ENCODE peak calls at places on chromosomes 16 and 17, in eight cellular contexts. One of them, this sample, is unnamed.

GRCh38 chr17:38742431-38743308 is 5.5 kb downstream of the PCGF2 start:
- DNase-seq in GM04504: peak
- DNase-seq in amygdala: no peak
- DNase-seq in upper lobe of right lung: no peak
- DNase-seq in iPS-NIHi11: no peak
- DNase-seq in BJ: peak
- DNase-seq in CD8-positive, alpha-beta T cell: no peak
- DNase-seq in T-helper 2 cell: no peak
- DNase-seq in this sample: no peak

GRCh38 chr17:62824290-62825135 is 16.4 kb upstream of the MARCHF10 start:
- DNase-seq in GM04504: peak
- DNase-seq in amygdala: no peak
- DNase-seq in upper lobe of right lung: no peak
- DNase-seq in iPS-NIHi11: peak
- DNase-seq in BJ: peak
- DNase-seq in CD8-positive, alpha-beta T cell: no peak
- DNase-seq in T-helper 2 cell: no peak
- DNase-seq in this sample: no peak

GRCh38 chr17:75754378-75755204 is 10.4 kb downstream of the GALK1 start:
- DNase-seq in GM04504: no peak
- DNase-seq in amygdala: no peak
- DNase-seq in upper lobe of right lung: no peak
- DNase-seq in iPS-NIHi11: no peak
- DNase-seq in BJ: no peak
- DNase-seq in CD8-positive, alpha-beta T cell: no peak
- DNase-seq in T-helper 2 cell: no peak
- DNase-seq in this sample: no peak

GRCh38 chr16:30896203-30896889 is at the start of gene CTF1:
- DNase-seq in GM04504: peak
- DNase-seq in amygdala: no peak
- DNase-seq in upper lobe of right lung: peak
- DNase-seq in iPS-NIHi11: peak
- DNase-seq in BJ: peak
- DNase-seq in CD8-positive, alpha-beta T cell: no peak
- DNase-seq in T-helper 2 cell: no peak
- DNase-seq in this sample: peak

GRCh38 chr16:12057276-12057675 is 80.7 kb downstream of the SNX29 start:
- DNase-seq in GM04504: peak
- DNase-seq in amygdala: no peak
- DNase-seq in upper lobe of right lung: peak
- DNase-seq in iPS-NIHi11: no peak
- DNase-seq in BJ: peak
- DNase-seq in CD8-positive, alpha-beta T cell: no peak
- DNase-seq in T-helper 2 cell: no peak
- DNase-seq in this sample: no peak

GRCh38 chr17:42459983-42460300 is 1.3 kb downstream of the ATP6V0A1 start:
- DNase-seq in GM04504: no peak
- DNase-seq in amygdala: no peak
- DNase-seq in upper lobe of right lung: no peak
- DNase-seq in iPS-NIHi11: peak
- DNase-seq in BJ: no peak
- DNase-seq in CD8-positive, alpha-beta T cell: no peak
- DNase-seq in T-helper 2 cell: no peak
- DNase-seq in this sample: no peak

GRCh38 chr16:49854227-49855203 is 1.4 kb downstream of the ZNF423 start:
- DNase-seq in GM04504: no peak
- DNase-seq in amygdala: no peak
- DNase-seq in upper lobe of right lung: peak
- DNase-seq in iPS-NIHi11: peak
- DNase-seq in BJ: no peak
- DNase-seq in CD8-positive, alpha-beta T cell: no peak
- DNase-seq in T-helper 2 cell: no peak
- DNase-seq in this sample: no peak

GRCh38 chr17:962650-963049 is 16.9 kb downstream of the NXN start:
- DNase-seq in GM04504: no peak
- DNase-seq in amygdala: no peak
- DNase-seq in upper lobe of right lung: no peak
- DNase-seq in iPS-NIHi11: peak
- DNase-seq in BJ: no peak
- DNase-seq in CD8-positive, alpha-beta T cell: no peak
- DNase-seq in T-helper 2 cell: no peak
- DNase-seq in this sample: no peak

GRCh38 chr17:83124871-83125514 is 45.6 kb downstream of the METRNL start:
- DNase-seq in GM04504: no peak
- DNase-seq in amygdala: no peak
- DNase-seq in upper lobe of right lung: peak
- DNase-seq in iPS-NIHi11: no peak
- DNase-seq in BJ: no peak
- DNase-seq in CD8-positive, alpha-beta T cell: no peak
- DNase-seq in T-helper 2 cell: no peak
- DNase-seq in this sample: no peak

GRCh38 chr17:50184611-50185398 is 16.6 kb downstream of the COL1A1 start:
- DNase-seq in GM04504: no peak
- DNase-seq in amygdala: no peak
- DNase-seq in upper lobe of right lung: peak
- DNase-seq in iPS-NIHi11: peak
- DNase-seq in BJ: no peak
- DNase-seq in CD8-positive, alpha-beta T cell: no peak
- DNase-seq in T-helper 2 cell: no peak
- DNase-seq in this sample: no peak

GRCh38 chr17:22410136-22410535 is 717.8 kb downstream of the KCNJ18 start:
- DNase-seq in GM04504: no peak
- DNase-seq in amygdala: no peak
- DNase-seq in upper lobe of right lung: no peak
- DNase-seq in iPS-NIHi11: no peak
- DNase-seq in BJ: no peak
- DNase-seq in CD8-positive, alpha-beta T cell: no peak
- DNase-seq in T-helper 2 cell: no peak
- DNase-seq in this sample: no peak

GRCh38 chr16:83164816-83165215 is 538.0 kb downstream of the CDH13 start:
- DNase-seq in GM04504: no peak
- DNase-seq in amygdala: no peak
- DNase-seq in upper lobe of right lung: no peak
- DNase-seq in iPS-NIHi11: no peak
- DNase-seq in BJ: no peak
- DNase-seq in CD8-positive, alpha-beta T cell: no peak
- DNase-seq in T-helper 2 cell: no peak
- DNase-seq in this sample: no peak

GRCh38 chr16:77780378-77780837 is 8.0 kb upstream of the VAT1L start:
- DNase-seq in GM04504: peak
- DNase-seq in amygdala: no peak
- DNase-seq in upper lobe of right lung: no peak
- DNase-seq in iPS-NIHi11: no peak
- DNase-seq in BJ: peak
- DNase-seq in CD8-positive, alpha-beta T cell: no peak
- DNase-seq in T-helper 2 cell: no peak
- DNase-seq in this sample: no peak

GRCh38 chr16:526181-527014 is 1.1 kb upstream of the CAPN15 start:
- DNase-seq in GM04504: no peak
- DNase-seq in amygdala: no peak
- DNase-seq in upper lobe of right lung: peak
- DNase-seq in iPS-NIHi11: no peak
- DNase-seq in BJ: no peak
- DNase-seq in CD8-positive, alpha-beta T cell: no peak
- DNase-seq in T-helper 2 cell: no peak
- DNase-seq in this sample: no peak

GRCh38 chr17:20278805-20279204 is 188.5 kb downstream of the LGALS9B start:
- DNase-seq in GM04504: no peak
- DNase-seq in amygdala: no peak
- DNase-seq in upper lobe of right lung: no peak
- DNase-seq in iPS-NIHi11: no peak
- DNase-seq in BJ: no peak
- DNase-seq in CD8-positive, alpha-beta T cell: no peak
- DNase-seq in T-helper 2 cell: no peak
- DNase-seq in this sample: no peak

GRCh38 chr16:51473091-51473490 is 322.0 kb upstream of the SALL1 start:
- DNase-seq in GM04504: no peak
- DNase-seq in amygdala: no peak
- DNase-seq in upper lobe of right lung: no peak
- DNase-seq in iPS-NIHi11: no peak
- DNase-seq in BJ: no peak
- DNase-seq in CD8-positive, alpha-beta T cell: no peak
- DNase-seq in T-helper 2 cell: no peak
- DNase-seq in this sample: no peak

GRCh38 chr17:39092672-39093250 is 58.7 kb downstream of the PLXDC1 start:
- DNase-seq in GM04504: no peak
- DNase-seq in amygdala: no peak
- DNase-seq in upper lobe of right lung: no peak
- DNase-seq in iPS-NIHi11: no peak
- DNase-seq in BJ: no peak
- DNase-seq in CD8-positive, alpha-beta T cell: no peak
- DNase-seq in T-helper 2 cell: no peak
- DNase-seq in this sample: no peak

GRCh38 chr17:72259977-72260376 is 139.2 kb downstream of the SOX9 start:
- DNase-seq in GM04504: no peak
- DNase-seq in amygdala: no peak
- DNase-seq in upper lobe of right lung: no peak
- DNase-seq in iPS-NIHi11: no peak
- DNase-seq in BJ: no peak
- DNase-seq in CD8-positive, alpha-beta T cell: no peak
- DNase-seq in T-helper 2 cell: no peak
- DNase-seq in this sample: no peak

GRCh38 chr16:86477642-86478041 is 32.7 kb upstream of the FOXF1 start:
- DNase-seq in GM04504: no peak
- DNase-seq in amygdala: no peak
- DNase-seq in upper lobe of right lung: no peak
- DNase-seq in iPS-NIHi11: no peak
- DNase-seq in BJ: no peak
- DNase-seq in CD8-positive, alpha-beta T cell: no peak
- DNase-seq in T-helper 2 cell: no peak
- DNase-seq in this sample: no peak

GRCh38 chr16:7397901-7398300 is 65.3 kb downstream of the RBFOX1 start:
- DNase-seq in GM04504: no peak
- DNase-seq in amygdala: no peak
- DNase-seq in upper lobe of right lung: no peak
- DNase-seq in iPS-NIHi11: no peak
- DNase-seq in BJ: no peak
- DNase-seq in CD8-positive, alpha-beta T cell: no peak
- DNase-seq in T-helper 2 cell: no peak
- DNase-seq in this sample: no peak

GRCh38 chr17:42072323-42073187 is 22.2 kb upstream of the C17orf113 start:
- DNase-seq in GM04504: no peak
- DNase-seq in amygdala: no peak
- DNase-seq in upper lobe of right lung: peak
- DNase-seq in iPS-NIHi11: peak
- DNase-seq in BJ: no peak
- DNase-seq in CD8-positive, alpha-beta T cell: no peak
- DNase-seq in T-helper 2 cell: no peak
- DNase-seq in this sample: no peak

GRCh38 chr17:60586288-60586974 is 13.6 kb upstream of the PPM1D start:
- DNase-seq in GM04504: no peak
- DNase-seq in amygdala: no peak
- DNase-seq in upper lobe of right lung: no peak
- DNase-seq in iPS-NIHi11: peak
- DNase-seq in BJ: no peak
- DNase-seq in CD8-positive, alpha-beta T cell: no peak
- DNase-seq in T-helper 2 cell: no peak
- DNase-seq in this sample: no peak

GRCh38 chr16:49588061-49588460 is 214.5 kb downstream of the C16orf78 start:
- DNase-seq in GM04504: no peak
- DNase-seq in amygdala: no peak
- DNase-seq in upper lobe of right lung: no peak
- DNase-seq in iPS-NIHi11: no peak
- DNase-seq in BJ: no peak
- DNase-seq in CD8-positive, alpha-beta T cell: no peak
- DNase-seq in T-helper 2 cell: no peak
- DNase-seq in this sample: no peak

GRCh38 chr16:3578121-3578520 is 918 bp upstream of the NLRC3 start:
- DNase-seq in GM04504: no peak
- DNase-seq in amygdala: no peak
- DNase-seq in upper lobe of right lung: no peak
- DNase-seq in iPS-NIHi11: no peak
- DNase-seq in BJ: no peak
- DNase-seq in CD8-positive, alpha-beta T cell: no peak
- DNase-seq in T-helper 2 cell: no peak
- DNase-seq in this sample: no peak